ENCODE peak calls at places on chromosomes 12 and 14, in nine cellular contexts. X is AG08396; T is CD8-positive, alpha-beta T cell; U is T-helper 9 cell; J is ovary; E is fibroblast of the conjunctiva; C is MG63; Y is stimulated activated CD4-positive, alpha-beta T cell treated with anti-CD3 and anti-CD28 coated beads, TNF-alpha, amount 100 ng/mL, for 48 hours; W is GM20000. V is an unnamed sample.

GRCh38 chr12:105569886-105570285 is 239.4 kb downstream of the C12orf75 start:
- DNase-seq in X (no peak), T (no peak), U (no peak), J (no peak), E (no peak), C (no peak), Y (no peak), W (no peak), V (no peak)

GRCh38 chr14:30195946-30196345 is 268.3 kb upstream of the PRKD1 start:
- DNase-seq in X (no peak), T (no peak), U (no peak), J (no peak), E (no peak), C (no peak), Y (no peak), W (no peak), V (peak)

GRCh38 chr12:96014932-96015599 is 18.9 kb upstream of the HAL start:
- DNase-seq in X (no peak), T (no peak), U (no peak), J (no peak), E (no peak), C (no peak), Y (no peak), W (no peak), V (no peak)

GRCh38 chr14:95256011-95256775 is 63.5 kb downstream of the CLMN start:
- DNase-seq in X (no peak), T (no peak), U (no peak), J (no peak), E (no peak), C (no peak), Y (no peak), W (no peak), V (no peak)

GRCh38 chr14:52015411-52016030 is 26.2 kb downstream of the RTRAF start:
- DNase-seq in X (no peak), T (no peak), U (no peak), J (no peak), E (no peak), C (peak), Y (no peak), W (no peak), V (peak)

GRCh38 chr14:76955575-76956252 is 72.8 kb downstream of the IRF2BPL start:
- DNase-seq in X (peak), T (peak), U (peak), J (no peak), E (no peak), C (no peak), Y (peak), W (peak), V (peak)

GRCh38 chr14:34931206-34931605 is 51.6 kb upstream of the SRP54 start:
- DNase-seq in X (peak), T (peak), U (peak), J (no peak), E (no peak), C (no peak), Y (no peak), W (no peak), V (peak)

GRCh38 chr12:100733817-100734593 is 60.6 kb upstream of the ANO4 start:
- DNase-seq in X (peak), T (no peak), U (no peak), J (no peak), E (no peak), C (no peak), Y (no peak), W (no peak), V (peak)

GRCh38 chr12:100141998-100142850 is 450 bp downstream of the BLTP3B start:
- DNase-seq in X (peak), T (peak), U (peak), J (no peak), E (peak), C (peak), Y (no peak), W (peak), V (no peak)

GRCh38 chr12:5904441-5904840 is 40.6 kb downstream of the ANO2 start:
- DNase-seq in X (no peak), T (no peak), U (no peak), J (no peak), E (no peak), C (no peak), Y (no peak), W (no peak), V (no peak)

GRCh38 chr12:32158525-32158924 is 51.9 kb downstream of the BICD1 start:
- DNase-seq in X (no peak), T (no peak), U (no peak), J (no peak), E (no peak), C (no peak), Y (no peak), W (no peak), V (no peak)

GRCh38 chr14:51715742-51716141 is 64.0 kb downstream of the FRMD6 start:
- DNase-seq in X (no peak), T (no peak), U (no peak), J (no peak), E (no peak), C (no peak), Y (no peak), W (no peak), V (no peak)

GRCh38 chr12:115323223-115323905 is 639.4 kb upstream of the TBX3 start:
- DNase-seq in X (peak), T (no peak), U (no peak), J (no peak), E (peak), C (no peak), Y (no peak), W (no peak), V (peak)

GRCh38 chr14:90632868-90633267 is 183.4 kb downstream of the TTC7B start:
- DNase-seq in X (no peak), T (no peak), U (no peak), J (no peak), E (no peak), C (no peak), Y (no peak), W (no peak), V (peak)

GRCh38 chr12:121467638-121468403 is 67.9 kb downstream of the RNF34 start:
- DNase-seq in X (peak), T (no peak), U (no peak), J (peak), E (no peak), C (peak), Y (no peak), W (no peak), V (no peak)

GRCh38 chr14:69580009-69580577 is 5.4 kb upstream of the CCDC177 start:
- DNase-seq in X (peak), T (no peak), U (no peak), J (no peak), E (peak), C (peak), Y (no peak), W (no peak), V (peak)

GRCh38 chr12:20740972-20741371 is 45.8 kb downstream of the SLCO1C1 start:
- DNase-seq in X (no peak), T (no peak), U (no peak), J (no peak), E (no peak), C (no peak), Y (no peak), W (no peak), V (no peak)

GRCh38 chr12:21699851-21700250 is 42.2 kb upstream of the LDHB start:
- DNase-seq in X (no peak), T (no peak), U (no peak), J (no peak), E (no peak), C (no peak), Y (no peak), W (no peak), V (no peak)

GRCh38 chr12:50922820-50923219 is 29.5 kb upstream of the HIGD1C start:
- DNase-seq in X (peak), T (no peak), U (no peak), J (no peak), E (no peak), C (no peak), Y (no peak), W (no peak), V (peak)

GRCh38 chr12:71000255-71000654 is 79.7 kb upstream of the PTPRR start:
- DNase-seq in X (no peak), T (no peak), U (no peak), J (no peak), E (no peak), C (no peak), Y (no peak), W (no peak), V (no peak)

GRCh38 chr12:116136340-116136739 is 141.2 kb downstream of the MED13L start:
- DNase-seq in X (no peak), T (no peak), U (no peak), J (no peak), E (no peak), C (no peak), Y (no peak), W (no peak), V (peak)

GRCh38 chr12:123062682-123063426 is 82.4 kb downstream of the ARL6IP4 start:
- DNase-seq in X (peak), T (no peak), U (no peak), J (no peak), E (no peak), C (peak), Y (no peak), W (no peak), V (peak)

GRCh38 chr12:24741216-24741615 is 207.7 kb downstream of the BCAT1 start:
- DNase-seq in X (no peak), T (no peak), U (no peak), J (no peak), E (no peak), C (no peak), Y (no peak), W (peak), V (no peak)

V was measured in HCEC 1CT.